ENCODE peak calls at places on chromosomes 6 and 20, in six cellular contexts. H is stimulated activated naive CD8-positive, alpha-beta T cell treated with anti-CD3 and anti-CD28 coated beads, Interleukin-15, Interleukin-2, amounts not matched to agents 100 U/mL and 50 U/mL, for 24 hours; M is T-cell; X is foreskin keratinocyte; S is esophagus mucosa; F is IMR-90. Y is an unnamed sample.

GRCh38 chr20:22579711-22580697 is 4.4 kb downstream of the FOXA2 start:
- ATAC-seq in X (no peak), F (no peak), H (no peak), S (no peak), M (no peak), Y (no peak)

GRCh38 chr20:58965270-58966064 is 15.6 kb upstream of the NELFCD start:
- ATAC-seq in H (no peak), X (no peak), F (no peak), M (no peak), S (no peak), Y (no peak)

GRCh38 chr6:65289491-65289890 is 417.5 kb downstream of the EYS start:
- ATAC-seq in H (no peak), F (peak), S (no peak), M (no peak), X (no peak), Y (no peak)

GRCh38 chr6:159969921-159970320 is 1.0 kb downstream of the IGF2R start:
- ATAC-seq in H (no peak), X (peak), F (peak), M (no peak), S (peak), Y (no peak)

GRCh38 chr6:107216197-107216933 is 101.0 kb upstream of the BEND3 start:
- ATAC-seq in F (no peak), H (no peak), S (no peak), M (no peak), X (no peak), Y (no peak)

GRCh38 chr20:4766631-4767030 is 44.9 kb downstream of the PRND start:
- ATAC-seq in M (no peak), F (no peak), S (peak), X (no peak), H (no peak), Y (peak)

GRCh38 chr6:90753820-90754604 is 167.1 kb upstream of the MAP3K7 start:
- ATAC-seq in X (no peak), H (no peak), F (no peak), M (no peak), S (no peak), Y (no peak)

GRCh38 chr20:35893942-35894341 is 60.4 kb downstream of the SCAND1 start:
- ATAC-seq in X (no peak), M (no peak), S (no peak), F (no peak), H (peak), Y (peak)

GRCh38 chr20:20425785-20426471 is 58.0 kb downstream of the INSM1 start:
- ATAC-seq in F (no peak), H (peak), X (no peak), S (no peak), M (no peak), Y (peak)

GRCh38 chr20:41524980-41525613 is 93.1 kb downstream of the CHD6 start:
- ATAC-seq in M (no peak), H (no peak), X (peak), S (peak), F (peak), Y (no peak)

GRCh38 chr6:136173519-136174507 is 76.3 kb downstream of the MTFR2 start:
- ATAC-seq in X (no peak), F (peak), H (no peak), S (no peak), M (no peak), Y (no peak)

GRCh38 chr6:127972815-127973214 is 72.0 kb upstream of the THEMIS start:
- ATAC-seq in M (no peak), H (peak), X (peak), S (no peak), F (no peak), Y (no peak)

Y was measured in stimulated activated memory B cell treated with anti-CD40 and anti-IgM and Interleukin-4, amounts not matched to agents 10 μg/mL and 1 μg/mL and 100 μg/mL, for 72 hours.